ENCODE peak calls at places on chromosomes 13 and 19, in ten cellular contexts. U, B, L, V, P, M, S, C, K and Y are unnamed samples.

GRCh38 chr13:48770372-48770771 is 116.6 kb downstream of the CYSLTR2 start:
- DNase-seq in U (no peak), B (no peak), L (no peak), V (no peak), P (no peak), M (no peak), S (no peak), C (no peak), K (no peak), Y (no peak)

GRCh38 chr19:55369651-55370304 is 485 bp downstream of the IL11 start:
- DNase-seq in U (peak), B (peak), L (no peak), V (no peak), P (no peak), M (no peak), S (no peak), C (peak), K (peak), Y (peak)

GRCh38 chr13:75618308-75618707 is 17.8 kb upstream of the LMO7 start:
- DNase-seq in U (no peak), B (no peak), L (no peak), V (no peak), P (no peak), M (no peak), S (no peak), C (no peak), K (no peak), Y (no peak)

GRCh38 chr19:1904385-1905070 is 671 bp upstream of the ADAT3 start:
- DNase-seq in U (no peak), B (no peak), L (peak), V (no peak), P (no peak), M (no peak), S (no peak), C (no peak), K (peak), Y (no peak)

GRCh38 chr13:32045963-32046785 is 14.6 kb downstream of the FRY start:
- DNase-seq in U (peak), B (peak), L (peak), V (no peak), P (no peak), M (no peak), S (no peak), C (peak), K (peak), Y (peak)

GRCh38 chr13:27852491-27852890 is 60.2 kb downstream of the GSX1 start:
- DNase-seq in U (no peak), B (no peak), L (no peak), V (no peak), P (no peak), M (no peak), S (no peak), C (no peak), K (no peak), Y (no peak)

GRCh38 chr19:10611907-10612306 is 13.4 kb upstream of the SLC44A2 start:
- DNase-seq in U (no peak), B (no peak), L (no peak), V (no peak), P (no peak), M (no peak), S (no peak), C (no peak), K (no peak), Y (no peak)

GRCh38 chr13:73365681-73366080 is 306.9 kb downstream of the KLF5 start:
- DNase-seq in U (no peak), B (no peak), L (no peak), V (no peak), P (no peak), M (no peak), S (no peak), C (no peak), K (no peak), Y (peak)

GRCh38 chr19:31338069-31338767 is 11.0 kb downstream of the TSHZ3 start:
- DNase-seq in U (no peak), B (peak), L (no peak), V (peak), P (no peak), M (no peak), S (peak), C (no peak), K (peak), Y (no peak)

GRCh38 chr19:5339470-5339949 is 1.1 kb downstream of the PTPRS start:
- DNase-seq in U (no peak), B (no peak), L (no peak), V (no peak), P (no peak), M (no peak), S (no peak), C (no peak), K (no peak), Y (no peak)

GRCh38 chr13:106475852-106476251 is 59.6 kb downstream of the EFNB2 start:
- DNase-seq in U (no peak), B (no peak), L (no peak), V (no peak), P (no peak), M (no peak), S (no peak), C (no peak), K (peak), Y (no peak)

GRCh38 chr19:18803550-18804138 is 12.5 kb upstream of the COMP start:
- DNase-seq in U (no peak), B (no peak), L (no peak), V (no peak), P (no peak), M (no peak), S (no peak), C (no peak), K (no peak), Y (no peak)